ENCODE peak calls at places on chromosomes 13 and 19, in nine cellular contexts. X, S, J, T, B, V, H, K and E are unnamed samples.

GRCh38 chr13:40639226-40639681 is 27.2 kb downstream of the FOXO1 start:
- DNase-seq in V (no peak), K (no peak), B (no peak), H (no peak), X (no peak), S (peak), J (no peak), T (no peak), E (no peak)

GRCh38 chr19:42111811-42112210 is 20.4 kb downstream of the POU2F2 start:
- DNase-seq in T (no peak), X (peak), B (no peak), H (no peak), J (no peak), S (peak), K (peak), V (no peak), E (no peak)

GRCh38 chr13:22562116-22562515 is 618.7 kb upstream of the SGCG start:
- DNase-seq in T (no peak), S (no peak), K (no peak), H (no peak), X (no peak), V (no peak), J (no peak), B (no peak), E (no peak)

GRCh38 chr13:76944457-76944856 is 3.9 kb upstream of the ACOD1 start:
- DNase-seq in H (no peak), T (no peak), J (peak), V (no peak), S (peak), X (peak), K (peak), B (no peak), E (no peak)

GRCh38 chr19:18013210-18013609 is 5.2 kb downstream of the ARRDC2 start:
- DNase-seq in S (no peak), B (no peak), T (no peak), K (no peak), H (no peak), V (no peak), J (no peak), X (no peak), E (no peak)

GRCh38 chr13:105665284-105665683 is 870.2 kb downstream of the EFNB2 start:
- DNase-seq in B (no peak), S (peak), H (no peak), X (peak), T (no peak), K (peak), V (no peak), J (peak), E (no peak)

GRCh38 chr13:35690546-35690945 is 214.1 kb upstream of the MAB21L1 start:
- DNase-seq in S (no peak), X (peak), V (no peak), B (no peak), H (no peak), T (peak), J (no peak), K (peak), E (no peak)

GRCh38 chr19:50949792-50950320 is 3.0 kb downstream of the KLK5 start:
- DNase-seq in B (no peak), X (no peak), V (no peak), S (no peak), T (peak), J (no peak), K (no peak), H (no peak), E (no peak)

GRCh38 chr13:73625562-73626339 is 508.5 kb downstream of the KLF12 start:
- DNase-seq in J (no peak), H (no peak), V (no peak), X (no peak), S (no peak), T (no peak), B (no peak), K (no peak), E (no peak)
- H3K9ac ChIP-seq in J (no peak), H (no peak), V (no peak), X (no peak), S (no peak), T (no peak), B (no peak), K (no peak), E (no peak)

GRCh38 chr19:46603195-46603637 is 2.1 kb downstream of the CALM3 start:
- DNase-seq in S (no peak), X (no peak), T (peak), V (peak), J (no peak), K (no peak), H (peak), B (no peak), E (no peak)
- H3K4me3 ChIP-seq in S (no peak), X (peak), T (peak), V (peak), J (peak), K (peak), H (peak), B (no peak), E (peak)

GRCh38 chr13:84049442-84049841 is 167.2 kb upstream of the SLITRK1 start:
- DNase-seq in T (no peak), X (no peak), V (no peak), B (no peak), H (no peak), S (no peak), K (no peak), J (no peak), E (no peak)
- H3K27ac ChIP-seq in T (no peak), X (no peak), V (no peak), B (no peak), H (no peak), S (no peak), K (no peak), J (no peak), E (no peak)

GRCh38 chr19:29873801-29874575 is 62.2 kb downstream of the CCNE1 start:
- DNase-seq in T (no peak), H (no peak), V (peak), B (no peak), J (no peak), K (no peak), S (no peak), X (no peak), E (no peak)
- H3K9ac ChIP-seq in T (no peak), H (no peak), V (no peak), B (no peak), J (no peak), K (no peak), S (no peak), X (no peak), E (no peak)

DNA sequence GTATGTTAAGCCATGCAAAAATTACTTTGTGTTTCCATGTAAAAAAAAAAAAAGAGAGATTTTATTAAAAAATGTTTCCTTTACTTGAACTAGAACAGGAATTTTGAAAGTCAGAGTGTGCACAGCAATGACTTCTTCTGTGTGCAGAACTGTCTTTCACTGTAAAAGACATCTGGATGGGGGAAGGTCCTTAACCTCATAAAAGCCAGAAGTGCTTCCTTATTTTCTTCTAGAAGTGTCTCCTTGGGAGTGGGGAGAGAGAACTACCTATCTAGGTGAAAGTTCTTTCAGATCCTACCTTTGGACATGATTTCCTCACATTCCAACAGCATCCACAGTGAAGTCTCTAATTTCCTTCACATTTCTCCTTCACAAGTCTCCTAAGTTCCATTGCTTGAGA is 360.3 kb downstream of the FGF14 start:
- DNase-seq in K (no peak), B (no peak), H (no peak), J (no peak), T (no peak), V (no peak), X (no peak), S (no peak), E (no peak)
- H3K4me3 ChIP-seq in K (no peak), B (no peak), H (no peak), J (no peak), T (no peak), V (no peak), X (no peak), S (no peak), E (no peak)

DNA sequence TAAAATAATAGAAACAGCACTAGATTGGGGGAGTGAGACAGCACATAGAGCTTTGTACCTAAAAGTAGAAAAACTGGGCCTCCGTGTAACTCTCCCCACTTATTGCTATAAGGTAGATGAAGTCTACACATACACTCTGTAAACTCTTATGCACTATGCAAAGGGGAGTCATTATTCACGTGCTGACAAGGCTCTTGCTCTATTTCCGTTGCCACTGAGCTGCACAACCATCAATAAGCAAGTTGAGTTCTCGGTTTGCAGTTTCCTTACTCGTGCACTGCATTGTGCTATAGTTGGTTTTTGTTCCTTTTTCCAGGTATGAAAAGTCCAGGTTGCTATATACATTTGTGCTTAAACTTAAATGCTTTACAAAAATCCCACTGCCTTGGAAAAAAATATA is 294.0 kb upstream of the DACH1 start:
- DNase-seq in S (no peak), H (no peak), B (no peak), J (no peak), T (no peak), V (no peak), K (no peak), X (no peak), E (no peak)
- H3K27ac ChIP-seq in S (no peak), H (no peak), B (no peak), J (no peak), T (no peak), V (no peak), K (no peak), X (no peak), E (no peak)